ENCODE peak calls at places on chromosomes 5 and 9, in seven cellular contexts. One of them, this sample, is unnamed.
A peak's percentile ranks its signal among the peaks of the same experiment; 100 is the strongest.

GRCh38 chr9:132731230-132731629 is 61.0 kb downstream of the GTF3C4 start:
- DNase-seq in adipocyte: no peak
- DNase-seq in colonic mucosa: peak; percentile 38
- DNase-seq in HCT116: no peak
- DNase-seq in GM23248: no peak
- DNase-seq in heart left ventricle: no peak
- DNase-seq in A549: no peak
- DNase-seq in this sample: no peak

GRCh38 chr5:28305891-28306290 is 1267.5 kb upstream of the CDH9 start:
- DNase-seq in adipocyte: peak; percentile 59
- DNase-seq in colonic mucosa: no peak
- DNase-seq in HCT116: no peak
- DNase-seq in GM23248: no peak
- DNase-seq in heart left ventricle: no peak
- DNase-seq in A549: no peak
- DNase-seq in this sample: no peak

GRCh38 chr5:127555826-127556225 is 38.4 kb downstream of the PRRC1 start:
- DNase-seq in adipocyte: no peak
- DNase-seq in colonic mucosa: no peak
- DNase-seq in HCT116: no peak
- DNase-seq in GM23248: no peak
- DNase-seq in heart left ventricle: no peak
- DNase-seq in A549: no peak
- DNase-seq in this sample: peak; percentile 47

GRCh38 chr9:76512826-76513225 is 53.8 kb downstream of the GCNT1 start:
- DNase-seq in adipocyte: peak; percentile 54
- DNase-seq in colonic mucosa: no peak
- DNase-seq in HCT116: no peak
- DNase-seq in GM23248: peak; percentile 61
- DNase-seq in heart left ventricle: no peak
- DNase-seq in A549: no peak
- DNase-seq in this sample: no peak

GRCh38 chr5:143014017-143014651 is 244.0 kb downstream of the ARHGAP26 start:
- DNase-seq in adipocyte: no peak
- DNase-seq in colonic mucosa: no peak
- DNase-seq in HCT116: no peak
- DNase-seq in GM23248: peak; percentile 38
- DNase-seq in heart left ventricle: peak; percentile 44
- DNase-seq in A549: peak; percentile 62
- DNase-seq in this sample: peak; percentile 31

GRCh38 chr9:87564706-87565335 is 67.2 kb downstream of the DAPK1 start:
- DNase-seq in adipocyte: no peak
- DNase-seq in colonic mucosa: no peak
- DNase-seq in HCT116: no peak
- DNase-seq in GM23248: no peak
- DNase-seq in heart left ventricle: no peak
- DNase-seq in A549: no peak
- DNase-seq in this sample: no peak

GRCh38 chr9:137181680-137182079 is 6.7 kb downstream of the ANAPC2 start:
- DNase-seq in adipocyte: no peak
- DNase-seq in colonic mucosa: no peak
- DNase-seq in HCT116: no peak
- DNase-seq in GM23248: no peak
- DNase-seq in heart left ventricle: no peak
- DNase-seq in A549: no peak
- DNase-seq in this sample: no peak

GRCh38 chr9:131610231-131610761 is 65.0 kb downstream of the PRRT1B start:
- DNase-seq in adipocyte: no peak
- DNase-seq in colonic mucosa: no peak
- DNase-seq in HCT116: no peak
- DNase-seq in GM23248: peak; percentile 96
- DNase-seq in heart left ventricle: peak; percentile 59
- DNase-seq in A549: no peak
- DNase-seq in this sample: no peak

GRCh38 chr5:125042243-125042887 is 295.9 kb upstream of the ZNF608 start:
- DNase-seq in adipocyte: peak; percentile 64
- DNase-seq in colonic mucosa: no peak
- DNase-seq in HCT116: no peak
- DNase-seq in GM23248: peak; percentile 22
- DNase-seq in heart left ventricle: no peak
- DNase-seq in A549: no peak
- DNase-seq in this sample: no peak

GRCh38 chr5:3931976-3932375 is 336.3 kb downstream of the IRX1 start:
- DNase-seq in adipocyte: no peak
- DNase-seq in colonic mucosa: no peak
- DNase-seq in HCT116: no peak
- DNase-seq in GM23248: no peak
- DNase-seq in heart left ventricle: no peak
- DNase-seq in A549: no peak
- DNase-seq in this sample: no peak
- H3K9me3 ChIP-seq in adipocyte: peaks cover 11% of the 10 kb centered on the region
- H3K9me3 ChIP-seq in colonic mucosa: no peaks in the 10 kb centered on the region
- H3K9me3 ChIP-seq in HCT116: peaks cover 27% of the 10 kb centered on the region
- H3K9me3 ChIP-seq in GM23248: no peaks in the 10 kb centered on the region
- H3K9me3 ChIP-seq in heart left ventricle: peaks cover 6% of the 10 kb centered on the region
- H3K9me3 ChIP-seq in A549: no peaks in the 10 kb centered on the region
- H3K9me3 ChIP-seq in this sample: peaks cover 33% of the 10 kb centered on the region

GRCh38 chr5:164980480-164980879 is 1475.1 kb downstream of the MAT2B start:
- DNase-seq in adipocyte: no peak
- DNase-seq in colonic mucosa: no peak
- DNase-seq in HCT116: no peak
- DNase-seq in GM23248: no peak
- DNase-seq in heart left ventricle: no peak
- DNase-seq in A549: no peak
- DNase-seq in this sample: no peak
- H3K9me3 ChIP-seq in adipocyte: peaks cover 9% of the 10 kb centered on the region
- H3K9me3 ChIP-seq in colonic mucosa: no peaks in the 10 kb centered on the region
- H3K9me3 ChIP-seq in HCT116: peaks cover 24% of the 10 kb centered on the region
- H3K9me3 ChIP-seq in GM23248: no peaks in the 10 kb centered on the region
- H3K9me3 ChIP-seq in heart left ventricle: no peaks in the 10 kb centered on the region
- H3K9me3 ChIP-seq in A549: peaks cover 4% of the 10 kb centered on the region
- H3K9me3 ChIP-seq in this sample: peaks cover 3% of the 10 kb centered on the region

DNA sequence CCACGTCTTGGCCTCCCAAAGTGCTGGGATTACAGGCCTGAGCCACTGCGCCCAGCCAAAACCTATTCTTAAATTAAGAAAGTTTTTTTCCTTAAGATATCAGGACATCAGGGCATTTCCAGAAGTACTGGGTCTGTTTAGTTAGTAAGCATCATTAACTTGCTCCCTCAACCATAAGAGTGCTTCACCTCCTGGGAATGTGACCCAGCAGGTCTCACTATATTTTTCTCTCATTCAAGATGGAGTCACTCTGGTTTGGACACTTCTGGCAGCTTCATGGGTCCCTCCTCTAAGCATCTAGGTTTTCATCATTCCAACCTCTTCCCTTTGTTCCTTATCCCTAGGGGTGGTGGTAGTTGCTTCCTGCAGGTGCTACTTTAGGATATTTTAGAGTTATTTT is 10.3 kb upstream of the BRD3OS start:
- DNase-seq in adipocyte: no peak
- DNase-seq in colonic mucosa: no peak
- DNase-seq in HCT116: no peak
- DNase-seq in GM23248: no peak
- DNase-seq in heart left ventricle: no peak
- DNase-seq in A549: no peak
- DNase-seq in this sample: peak; percentile 36
- H3K9me3 ChIP-seq in adipocyte: no peaks in the 10 kb centered on the region
- H3K9me3 ChIP-seq in colonic mucosa: no peaks in the 10 kb centered on the region
- H3K9me3 ChIP-seq in HCT116: peaks cover 10% of the 10 kb centered on the region
- H3K9me3 ChIP-seq in GM23248: no peaks in the 10 kb centered on the region
- H3K9me3 ChIP-seq in heart left ventricle: no peaks in the 10 kb centered on the region
- H3K9me3 ChIP-seq in A549: peaks cover 12% of the 10 kb centered on the region
- H3K9me3 ChIP-seq in this sample: no peaks in the 10 kb centered on the region

GRCh38 chr5:141412853-141413539 is at the start of gene PCDHGA10:
- DNase-seq in adipocyte: peak; percentile 97
- DNase-seq in colonic mucosa: peak; percentile 67
- DNase-seq in HCT116: peak; percentile 71
- DNase-seq in GM23248: peak; percentile 94
- DNase-seq in heart left ventricle: peak; percentile 59
- DNase-seq in A549: no peak
- DNase-seq in this sample: no peak

GRCh38 chr5:141413540-141414069 is 818 bp downstream of the PCDHGA10 start:
- DNase-seq in adipocyte: no peak
- DNase-seq in colonic mucosa: no peak
- DNase-seq in HCT116: peak; percentile 7
- DNase-seq in GM23248: no peak
- DNase-seq in heart left ventricle: no peak
- DNase-seq in A549: no peak
- DNase-seq in this sample: no peak

GRCh38 chr5:141409598-141410306 is 1.9 kb downstream of the PCDHGB6 start:
- DNase-seq in adipocyte: no peak
- DNase-seq in colonic mucosa: no peak
- DNase-seq in HCT116: no peak
- DNase-seq in GM23248: no peak
- DNase-seq in heart left ventricle: no peak
- DNase-seq in A549: no peak
- DNase-seq in this sample: no peak

DNA sequence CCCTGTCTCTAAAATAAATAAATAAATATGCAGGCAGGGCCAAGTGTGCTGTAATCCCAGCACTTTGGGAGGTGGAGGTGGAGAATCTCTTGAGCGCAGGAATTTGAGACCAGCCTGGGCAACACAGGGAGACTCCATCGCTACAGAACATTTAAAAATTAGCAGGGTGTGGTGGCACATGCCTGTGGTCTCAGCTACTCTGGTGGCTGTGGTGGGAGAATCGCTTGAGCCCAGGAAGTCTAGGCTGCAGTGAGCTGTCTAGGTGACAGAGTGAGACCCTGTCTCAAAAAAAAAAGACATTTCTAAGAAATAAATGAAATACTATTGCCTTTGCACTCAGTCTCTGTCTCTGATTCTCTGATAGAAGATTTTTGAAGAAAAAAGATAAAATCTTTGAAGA is 1.2 kb upstream of the PCDHGA10 start:
- DNase-seq in adipocyte: no peak
- DNase-seq in colonic mucosa: no peak
- DNase-seq in HCT116: no peak
- DNase-seq in GM23248: no peak
- DNase-seq in heart left ventricle: no peak
- DNase-seq in A549: no peak
- DNase-seq in this sample: no peak
- H3K9me3 ChIP-seq in adipocyte: peaks cover 35% of the 10 kb centered on the region
- H3K9me3 ChIP-seq in colonic mucosa: peaks cover 9% of the 10 kb centered on the region
- H3K9me3 ChIP-seq in HCT116: no peaks in the 10 kb centered on the region
- H3K9me3 ChIP-seq in GM23248: no peaks in the 10 kb centered on the region
- H3K9me3 ChIP-seq in heart left ventricle: peaks cover 87% of the 10 kb centered on the region
- H3K9me3 ChIP-seq in A549: peaks cover 36% of the 10 kb centered on the region
- H3K9me3 ChIP-seq in this sample: peaks cover 11% of the 10 kb centered on the region

GRCh38 chr5:165620394-165620793 is 2115.0 kb downstream of the MAT2B start:
- DNase-seq in adipocyte: no peak
- DNase-seq in colonic mucosa: no peak
- DNase-seq in HCT116: no peak
- DNase-seq in GM23248: no peak
- DNase-seq in heart left ventricle: no peak
- DNase-seq in A549: no peak
- DNase-seq in this sample: no peak

GRCh38 chr5:165617491-165617890 is 2112.1 kb downstream of the MAT2B start:
- DNase-seq in adipocyte: no peak
- DNase-seq in colonic mucosa: no peak
- DNase-seq in HCT116: no peak
- DNase-seq in GM23248: no peak
- DNase-seq in heart left ventricle: no peak
- DNase-seq in A549: no peak
- DNase-seq in this sample: no peak

GRCh38 chr5:165616550-165617430 is 2111.4 kb downstream of the MAT2B start:
- DNase-seq in adipocyte: no peak
- DNase-seq in colonic mucosa: no peak
- DNase-seq in HCT116: no peak
- DNase-seq in GM23248: no peak
- DNase-seq in heart left ventricle: no peak
- DNase-seq in A549: no peak
- DNase-seq in this sample: peak; percentile 4
- H3K9me3 ChIP-seq in adipocyte: no peaks in the 10 kb centered on the region
- H3K9me3 ChIP-seq in colonic mucosa: no peaks in the 10 kb centered on the region
- H3K9me3 ChIP-seq in HCT116: peaks cover 6% of the 10 kb centered on the region
- H3K9me3 ChIP-seq in GM23248: no peaks in the 10 kb centered on the region
- H3K9me3 ChIP-seq in heart left ventricle: no peaks in the 10 kb centered on the region
- H3K9me3 ChIP-seq in A549: no peaks in the 10 kb centered on the region
- H3K9me3 ChIP-seq in this sample: no peaks in the 10 kb centered on the region

GRCh38 chr9:122420315-122420714 is 49.5 kb downstream of the PTGS1 start:
- DNase-seq in adipocyte: no peak
- DNase-seq in colonic mucosa: no peak
- DNase-seq in HCT116: no peak
- DNase-seq in GM23248: no peak
- DNase-seq in heart left ventricle: no peak
- DNase-seq in A549: no peak
- DNase-seq in this sample: no peak
- H3K9me3 ChIP-seq in adipocyte: peaks cover 21% of the 10 kb centered on the region
- H3K9me3 ChIP-seq in colonic mucosa: no peaks in the 10 kb centered on the region
- H3K9me3 ChIP-seq in HCT116: no peaks in the 10 kb centered on the region
- H3K9me3 ChIP-seq in GM23248: no peaks in the 10 kb centered on the region
- H3K9me3 ChIP-seq in heart left ventricle: no peaks in the 10 kb centered on the region
- H3K9me3 ChIP-seq in A549: no peaks in the 10 kb centered on the region
- H3K9me3 ChIP-seq in this sample: no peaks in the 10 kb centered on the region

DNA sequence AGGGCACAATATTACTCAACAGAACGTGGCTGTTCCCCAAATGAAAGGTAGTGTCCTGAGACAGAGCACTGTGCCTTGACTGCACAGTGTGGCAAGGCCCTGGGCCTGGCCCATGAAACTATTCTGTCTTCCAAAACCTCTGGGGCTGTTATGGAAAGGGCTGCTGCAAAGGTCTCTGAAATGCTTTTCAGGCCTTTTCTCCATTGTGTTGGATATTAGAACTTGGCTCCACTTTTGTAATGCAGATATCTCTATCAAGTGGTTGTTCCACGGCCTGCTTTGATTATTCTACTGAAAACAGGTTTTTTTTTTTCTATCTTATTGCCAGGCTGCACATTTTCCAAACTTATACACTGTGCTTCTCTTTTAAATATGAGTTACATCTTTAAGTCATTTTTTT is 777.5 kb upstream of the TYRP1 start:
- DNase-seq in adipocyte: no peak
- DNase-seq in colonic mucosa: no peak
- DNase-seq in HCT116: no peak
- DNase-seq in GM23248: no peak
- DNase-seq in heart left ventricle: no peak
- DNase-seq in A549: no peak
- DNase-seq in this sample: no peak
- H3K9me3 ChIP-seq in adipocyte: peaks cover 3% of the 10 kb centered on the region
- H3K9me3 ChIP-seq in colonic mucosa: no peaks in the 10 kb centered on the region
- H3K9me3 ChIP-seq in HCT116: peaks cover 12% of the 10 kb centered on the region
- H3K9me3 ChIP-seq in GM23248: no peaks in the 10 kb centered on the region
- H3K9me3 ChIP-seq in heart left ventricle: no peaks in the 10 kb centered on the region
- H3K9me3 ChIP-seq in A549: peaks cover 3% of the 10 kb centered on the region
- H3K9me3 ChIP-seq in this sample: no peaks in the 10 kb centered on the region

GRCh38 chr5:171830686-171831085 is 45.1 kb downstream of the SMIM23 start:
- DNase-seq in adipocyte: no peak
- DNase-seq in colonic mucosa: no peak
- DNase-seq in HCT116: no peak
- DNase-seq in GM23248: no peak
- DNase-seq in heart left ventricle: no peak
- DNase-seq in A549: no peak
- DNase-seq in this sample: no peak
- H3K9me3 ChIP-seq in adipocyte: peaks cover 63% of the 10 kb centered on the region
- H3K9me3 ChIP-seq in colonic mucosa: no peaks in the 10 kb centered on the region
- H3K9me3 ChIP-seq in HCT116: no peaks in the 10 kb centered on the region
- H3K9me3 ChIP-seq in GM23248: no peaks in the 10 kb centered on the region
- H3K9me3 ChIP-seq in heart left ventricle: peaks cover 8% of the 10 kb centered on the region
- H3K9me3 ChIP-seq in A549: peaks cover 15% of the 10 kb centered on the region
- H3K9me3 ChIP-seq in this sample: peaks cover 13% of the 10 kb centered on the region

DNA sequence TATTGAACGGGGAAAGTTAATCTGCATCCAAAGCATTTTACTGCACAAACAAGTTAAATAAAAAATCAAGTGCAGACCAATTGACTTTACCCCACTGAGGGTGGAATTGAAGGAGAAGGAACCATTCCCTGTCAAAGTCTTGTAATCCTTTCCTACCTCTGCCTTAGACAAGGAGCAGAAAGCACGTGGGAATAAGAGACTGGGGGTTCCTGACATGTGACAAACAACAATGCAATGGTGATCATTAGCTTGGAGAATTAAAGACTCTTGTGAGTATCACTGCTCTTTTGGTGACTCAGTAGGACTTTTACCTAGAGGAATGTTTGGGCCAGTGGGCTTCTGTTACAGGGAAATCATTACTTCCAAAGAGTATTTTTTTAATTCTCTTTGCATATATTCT is 779.5 kb downstream of the TLR4 start:
- DNase-seq in adipocyte: no peak
- DNase-seq in colonic mucosa: no peak
- DNase-seq in HCT116: no peak
- DNase-seq in GM23248: no peak
- DNase-seq in heart left ventricle: no peak
- DNase-seq in A549: no peak
- DNase-seq in this sample: no peak
- H3K9me3 ChIP-seq in adipocyte: no peaks in the 10 kb centered on the region
- H3K9me3 ChIP-seq in colonic mucosa: no peaks in the 10 kb centered on the region
- H3K9me3 ChIP-seq in HCT116: peaks cover 11% of the 10 kb centered on the region
- H3K9me3 ChIP-seq in GM23248: no peaks in the 10 kb centered on the region
- H3K9me3 ChIP-seq in heart left ventricle: no peaks in the 10 kb centered on the region
- H3K9me3 ChIP-seq in A549: no peaks in the 10 kb centered on the region
- H3K9me3 ChIP-seq in this sample: no peaks in the 10 kb centered on the region